ENCODE peak calls at places on chromosomes 7 and 10, in five cellular contexts. W, C, S, A and I are unnamed samples.

GRCh38 chr7:31432831-31433340 is 81.0 kb upstream of the ITPRID1 start:
- DNase-seq in A (peak; percentile 17), C (no peak), W (no peak), S (no peak), I (no peak)

GRCh38 chr7:100089458-100090201 is 861 bp downstream of the COPS6 start:
- DNase-seq in W (peak; percentile 47), S (no peak), C (peak; percentile 41), A (no peak), I (no peak)

GRCh38 chr10:127527320-127527719 is 21.8 kb upstream of the NPS start:
- DNase-seq in A (no peak), S (no peak), C (no peak), W (no peak), I (no peak)

GRCh38 chr10:21532694-21533576 is 1.1 kb upstream of the MLLT10 start:
- DNase-seq in A (peak; percentile 49), W (no peak), S (no peak), C (no peak), I (no peak)

GRCh38 chr10:24617771-24618396 is 105.8 kb downstream of the ARHGAP21 start:
- DNase-seq in S (no peak), W (peak; percentile 31), A (peak; percentile 31), C (peak; percentile 35), I (no peak)

GRCh38 chr10:21146446-21146789 is 249.3 kb upstream of the NEBL start:
- DNase-seq in S (no peak), C (no peak), W (no peak), A (no peak), I (no peak)

GRCh38 chr10:128362514-128362913 is 236.3 kb upstream of the MKI67 start:
- DNase-seq in W (no peak), A (no peak), C (no peak), S (no peak), I (no peak)

GRCh38 chr10:119365773-119366640 is 158.6 kb downstream of the GRK5 start:
- DNase-seq in S (no peak), A (peak; percentile 9), C (no peak), W (peak; percentile 15), I (no peak)

GRCh38 chr7:132899833-132900232 is 182.1 kb downstream of the CHCHD3 start:
- DNase-seq in A (no peak), S (no peak), W (no peak), C (no peak), I (no peak)

GRCh38 chr10:70499829-70500167 is 21.2 kb downstream of the PALD1 start:
- DNase-seq in C (no peak), W (no peak), A (no peak), S (no peak), I (no peak)

GRCh38 chr7:4416436-4417092 is 265.5 kb upstream of the FOXK1 start:
- DNase-seq in S (no peak), A (no peak), C (peak; percentile 0), W (no peak), I (no peak)

GRCh38 chr10:51986531-51986930 is 287.1 kb upstream of the CSTF2T start:
- DNase-seq in C (no peak), A (no peak), S (no peak), W (no peak), I (no peak)

GRCh38 chr7:155699180-155699579 is 54.7 kb downstream of the RBM33 start:
- DNase-seq in C (no peak), W (no peak), A (no peak), S (no peak), I (no peak)

GRCh38 chr10:112832361-112832878 is 117.6 kb upstream of the TCF7L2 start:
- DNase-seq in C (no peak), W (peak; percentile 18), S (no peak), A (peak; percentile 43), I (no peak)

GRCh38 chr7:50379082-50379481 is 71.1 kb downstream of the FIGNL1 start:
- DNase-seq in A (no peak), W (no peak), C (no peak), S (no peak), I (no peak)

GRCh38 chr7:83987764-83988163 is 206.8 kb downstream of the SEMA3A start:
- DNase-seq in W (no peak), S (no peak), A (no peak), C (no peak), I (no peak)

GRCh38 chr7:148819697-148820332 is 64.3 kb downstream of the EZH2 start:
- DNase-seq in A (peak; percentile 40), C (no peak), S (no peak), W (peak; percentile 72), I (no peak)

GRCh38 chr7:70098905-70099672 is 500.8 kb downstream of the AUTS2 start:
- DNase-seq in S (no peak), A (peak; percentile 52), C (no peak), W (no peak), I (no peak)

GRCh38 chr7:106415433-106415832 is 130.7 kb upstream of the NAMPT start:
- DNase-seq in S (no peak), C (peak; percentile 36), W (peak; percentile 9), A (no peak), I (no peak)

GRCh38 chr7:32564542-32564941 is 69.3 kb downstream of the AVL9 start:
- DNase-seq in C (peak; percentile 22), A (no peak), S (no peak), W (peak; percentile 50), I (no peak)

GRCh38 chr10:76282122-76283030 is 851.0 kb downstream of the LRMDA start:
- DNase-seq in C (no peak), S (no peak), W (peak; percentile 69), A (peak; percentile 50), I (peak; percentile 73)

GRCh38 chr7:131769241-131769640 is 212.8 kb upstream of the PODXL start:
- DNase-seq in S (no peak), A (no peak), C (no peak), W (no peak), I (no peak)

GRCh38 chr10:119502618-119503155 is 39.8 kb downstream of the RGS10 start:
- DNase-seq in A (no peak), W (no peak), C (no peak), S (no peak), I (no peak)

GRCh38 chr7:34042406-34042805 is 137.1 kb downstream of the BMPER start:
- DNase-seq in A (no peak), W (peak; percentile 49), C (no peak), S (no peak), I (no peak)

GRCh38 chr10:87053121-87053520 is 33.0 kb downstream of the FAM25A start:
- DNase-seq in S (no peak), W (no peak), A (no peak), C (no peak), I (no peak)

GRCh38 chr10:77077546-77077945 is 560.1 kb downstream of the KCNMA1 start:
- DNase-seq in A (no peak), S (no peak), C (no peak), W (no peak), I (no peak)

GRCh38 chr10:21002097-21002878 is 105.2 kb upstream of the NEBL start:
- DNase-seq in S (no peak), C (peak; percentile 43), W (peak; percentile 1), A (peak; percentile 91), I (no peak)

GRCh38 chr7:2198206-2198605 is 34.5 kb downstream of the MAD1L1 start:
- DNase-seq in C (no peak), A (no peak), S (peak; percentile 78), W (no peak), I (no peak)

GRCh38 chr10:85936180-85936579 is 430.4 kb downstream of the GRID1 start:
- DNase-seq in C (no peak), S (no peak), W (no peak), A (no peak), I (no peak)

GRCh38 chr7:46146454-46147255 is 225.6 kb upstream of the IGFBP3 start:
- DNase-seq in S (no peak), A (peak; percentile 55), C (peak; percentile 33), W (peak; percentile 70), I (no peak)

GRCh38 chr7:85890244-85890811 is 703.5 kb upstream of the SEMA3D start:
- DNase-seq in A (peak; percentile 31), W (peak; percentile 21), S (no peak), C (no peak), I (no peak)

GRCh38 chr10:88966785-88967184 is 14.2 kb upstream of the ACTA2 start:
- DNase-seq in S (no peak), A (no peak), C (no peak), W (peak; percentile 33), I (no peak)

GRCh38 chr10:88962336-88962735 is 9.8 kb upstream of the ACTA2 start:
- DNase-seq in S (no peak), A (no peak), C (no peak), W (no peak), I (no peak)

GRCh38 chr10:88965016-88965415 is 12.4 kb upstream of the ACTA2 start:
- DNase-seq in S (no peak), C (no peak), W (peak; percentile 42), A (no peak), I (no peak)

GRCh38 chr10:88963318-88963717 is 10.7 kb upstream of the ACTA2 start:
- DNase-seq in W (no peak), A (no peak), S (no peak), C (no peak), I (no peak)

GRCh38 chr10:88964360-88964759 is 11.8 kb upstream of the ACTA2 start:
- DNase-seq in A (no peak), C (no peak), W (no peak), S (no peak), I (no peak)
- H3K4me3 ChIP-seq in A (no peak overlapping the region), C (no peak overlapping the region), W (no peak overlapping the region), S (no peak overlapping the region), I (no peak overlapping the region)

DNA sequence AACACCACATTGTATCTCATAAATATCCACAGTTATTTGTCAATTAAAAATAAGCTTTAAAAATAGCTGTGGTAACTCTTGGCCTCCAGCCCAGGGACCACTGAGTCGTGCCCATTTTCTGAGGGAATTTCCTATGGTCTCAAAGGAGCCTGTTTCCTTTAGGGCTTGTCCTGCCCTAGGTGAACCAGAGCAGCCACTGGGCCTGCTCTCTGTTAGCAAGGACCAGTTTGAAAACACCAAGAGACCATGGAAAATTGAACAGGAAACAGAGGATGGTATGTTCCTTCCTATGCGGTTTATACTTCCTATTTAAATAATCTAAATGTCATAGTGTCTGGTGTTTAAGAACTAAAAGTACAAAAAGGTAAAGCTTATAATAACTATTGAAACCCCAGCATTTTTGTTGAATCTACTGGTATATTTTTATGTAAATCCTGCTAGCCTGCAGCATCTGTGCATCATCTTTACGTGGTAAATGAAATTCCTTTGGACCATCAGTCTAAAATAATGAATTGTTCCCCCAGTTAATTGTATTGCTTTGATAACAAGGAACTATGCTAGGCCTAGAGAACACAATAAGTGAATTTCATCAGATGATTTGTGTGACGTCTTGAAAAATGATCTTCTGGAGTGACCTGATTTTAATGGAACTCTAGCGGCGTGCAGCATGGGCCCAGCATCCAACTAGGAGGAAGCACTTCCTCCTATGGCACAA is 333.7 kb downstream of the GFRA1 start:
- DNase-seq in C (no peak), W (no peak), A (no peak), S (no peak), I (no peak)
- TF ChIP-seq CTCF in C (no peak), W (no peak), A (no peak), S (no peak), I (no peak)

DNA sequence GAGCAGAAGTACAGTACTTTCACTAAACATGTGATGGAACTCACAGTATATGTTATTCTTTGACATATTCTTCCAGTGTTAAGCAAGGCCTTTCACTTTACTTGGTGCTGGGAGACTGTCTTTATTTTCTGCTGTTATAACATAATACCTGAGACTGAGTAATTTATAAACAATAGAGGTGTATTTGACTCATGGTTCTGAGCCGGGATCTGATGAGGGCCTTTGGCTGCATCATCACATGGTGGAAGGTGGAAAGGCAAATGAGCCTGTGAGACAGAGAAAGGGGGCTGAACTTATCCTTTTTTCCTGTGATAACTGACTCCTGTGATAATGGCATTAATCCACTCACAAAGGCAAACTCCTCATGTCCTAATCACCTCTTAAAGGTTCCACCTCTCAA is 1.4 kb downstream of the SUPV3L1 start:
- DNase-seq in S (no peak), A (no peak), C (no peak), W (no peak), I (no peak)
- H3K4me3 ChIP-seq in S (peak overlapping the region; percentile 30), A (peak overlapping the region; percentile 94), C (peak overlapping the region; percentile 96), W (peak overlapping the region; percentile 76), I (peak overlapping the region; percentile 87)

GRCh38 chr10:99276848-99277486 is 41.3 kb upstream of the HPSE2 start:
- DNase-seq in A (peak; percentile 6), W (peak; percentile 2), C (peak; percentile 9), S (no peak), I (no peak)
- TF ChIP-seq CTCF in A (peak; percentile 23), W (peak; percentile 41), C (peak; percentile 32), S (no peak), I (peak; percentile 55)